ENCODE peak calls at places on chromosomes 13 and 19, in seven cellular contexts. S is neuronal stem cell, J is IMR-90, A is H9, P is mesenchymal stem cell, L is H1, T is trophoblast cell. I is an unnamed sample.
A peak's percentile ranks its signal among the peaks of the same experiment; 100 is the strongest.

GRCh38 chr19:46710687-46711086 is 6.2 kb downstream of the PRKD2 start:
- DNase-seq in S (no peak), J (no peak), A (peak; percentile 94), P (no peak), L (peak; percentile 78), T (no peak), I (peak; percentile 62)

GRCh38 chr13:41061914-41062837 is 867 bp downstream of the WBP4 start:
- DNase-seq in S (no peak), J (peak; percentile 64), A (no peak), P (peak; percentile 92), L (no peak), T (no peak), I (no peak)

GRCh38 chr19:52592301-52592700 is 22.2 kb downstream of the ZNF701 start:
- DNase-seq in S (no peak), J (no peak), A (no peak), P (no peak), L (no peak), T (no peak), I (no peak)

GRCh38 chr19:8342316-8342683 is 762 bp downstream of the KANK3 start:
- DNase-seq in S (no peak), J (no peak), A (peak; percentile 35), P (no peak), L (no peak), T (no peak), I (no peak)

GRCh38 chr13:30679483-30680330 is 55.6 kb upstream of the ALOX5AP start:
- DNase-seq in S (no peak), J (peak; percentile 41), A (peak; percentile 50), P (peak; percentile 48), L (no peak), T (no peak), I (peak; percentile 56)

GRCh38 chr19:30562981-30563380 is 190.8 kb downstream of the ZNF536 start:
- DNase-seq in S (no peak), J (no peak), A (no peak), P (no peak), L (no peak), T (no peak), I (no peak)

GRCh38 chr19:36051637-36052036 is 2.4 kb downstream of the THAP8 start:
- DNase-seq in S (no peak), J (no peak), A (peak; percentile 61), P (no peak), L (peak; percentile 60), T (no peak), I (peak; percentile 47)

GRCh38 chr19:13082192-13083007 is 20.3 kb downstream of the LYL1 start:
- DNase-seq in S (no peak), J (peak; percentile 62), A (peak; percentile 71), P (peak; percentile 82), L (no peak), T (no peak), I (peak; percentile 89)

GRCh38 chr13:49869514-49869913 is 66.6 kb downstream of the SPRYD7 start:
- DNase-seq in S (no peak), J (peak; percentile 36), A (peak; percentile 67), P (peak; percentile 41), L (peak; percentile 55), T (peak; percentile 52), I (peak; percentile 61)

GRCh38 chr19:32407004-32407992 is 1.7 kb downstream of the DPY19L3 start:
- DNase-seq in S (no peak), J (peak; percentile 37), A (no peak), P (peak; percentile 53), L (no peak), T (no peak), I (peak; percentile 10)

GRCh38 chr19:29576761-29577661 is 29.1 kb upstream of the POP4 start:
- DNase-seq in S (no peak), J (peak; percentile 47), A (peak; percentile 20), P (no peak), L (peak; percentile 33), T (no peak), I (no peak)

GRCh38 chr13:59398661-59399060 is 765.1 kb downstream of the DIAPH3 start:
- DNase-seq in S (no peak), J (no peak), A (no peak), P (no peak), L (no peak), T (no peak), I (no peak)
- H3K18ac ChIP-seq in S (no peak overlapping the region), J (no peak overlapping the region), A (no peak overlapping the region), P (no peak overlapping the region), L (no peak overlapping the region), T (no peak overlapping the region), I (no peak overlapping the region)

DNA sequence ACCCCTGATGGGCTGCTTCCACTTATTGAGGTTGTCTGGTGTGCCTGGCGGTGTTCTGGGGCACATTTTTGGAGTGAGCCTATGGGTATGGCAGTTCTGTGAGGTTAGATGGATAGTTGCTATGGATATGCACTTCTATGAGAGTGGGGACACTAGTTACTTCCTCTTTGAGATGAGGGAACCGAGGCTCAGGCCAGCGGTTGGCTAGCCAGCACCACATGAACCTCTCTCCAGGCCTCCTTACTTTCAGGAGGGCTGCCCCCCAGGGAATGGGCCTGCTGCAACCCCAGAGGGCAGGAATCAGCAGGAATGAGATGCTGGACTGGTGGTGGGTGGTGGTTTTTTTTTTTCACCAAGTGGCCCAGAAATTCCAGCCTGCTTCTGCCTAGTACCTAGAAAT is 13.5 kb upstream of the PRR19 start:
- DNase-seq in S (no peak), J (no peak), A (no peak), P (no peak), L (no peak), T (no peak), I (no peak)
- H3K18ac ChIP-seq in S (no peak overlapping the region), J (no peak overlapping the region), A (no peak overlapping the region), P (no peak overlapping the region), L (no peak overlapping the region), T (no peak overlapping the region), I (no peak overlapping the region)

GRCh38 chr19:57118848-57119247 is 937 bp upstream of the USP29 start:
- DNase-seq in S (no peak), J (no peak), A (no peak), P (no peak), L (no peak), T (no peak), I (no peak)

DNA sequence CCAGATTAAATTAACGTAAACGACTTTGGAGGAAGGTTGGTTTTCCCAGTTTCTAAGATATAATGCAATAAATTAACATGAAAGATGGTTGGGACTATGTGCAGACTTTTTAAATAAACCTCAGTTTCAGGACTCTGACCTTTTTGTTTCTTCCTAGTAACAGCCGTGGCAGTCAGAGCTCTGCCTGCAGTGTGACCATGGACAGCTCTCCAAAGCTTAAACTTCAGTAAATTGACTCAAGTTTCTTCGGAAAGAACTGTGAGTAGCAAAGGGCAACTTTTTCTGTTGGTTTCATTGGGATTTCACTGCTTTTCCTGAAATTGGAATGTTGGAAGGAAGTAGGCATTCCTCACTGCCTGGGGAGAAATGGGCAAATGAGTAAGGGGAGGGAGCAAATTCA is 4.1 kb downstream of the USP29 start:
- DNase-seq in S (no peak), J (no peak), A (no peak), P (no peak), L (no peak), T (no peak), I (no peak)
- H3K18ac ChIP-seq in S (no peak overlapping the region), J (no peak overlapping the region), A (no peak overlapping the region), P (no peak overlapping the region), L (no peak overlapping the region), T (no peak overlapping the region), I (no peak overlapping the region)

DNA sequence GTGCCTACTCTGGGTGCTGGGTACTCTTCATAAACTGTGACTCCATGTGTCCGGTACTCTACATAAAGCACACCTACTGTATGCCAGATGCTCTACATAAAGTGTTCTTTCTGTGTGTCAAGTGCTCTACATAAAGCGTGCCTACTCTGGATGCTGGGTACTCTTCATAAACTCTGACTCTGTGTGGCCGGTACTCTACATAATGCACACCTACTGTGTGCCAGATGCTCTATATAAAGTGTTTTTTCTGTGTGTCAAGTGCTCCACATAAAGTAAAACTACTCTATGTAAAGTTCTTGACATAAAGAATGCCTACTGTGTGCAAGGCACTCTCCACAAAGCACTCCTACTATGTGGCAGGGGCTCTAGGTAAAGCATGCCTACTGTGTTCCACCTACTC is 1.8 kb upstream of the CYP4F11 start:
- DNase-seq in S (no peak), J (no peak), A (no peak), P (no peak), L (no peak), T (no peak), I (no peak)
- H3K18ac ChIP-seq in S (no peak overlapping the region), J (no peak overlapping the region), A (no peak overlapping the region), P (no peak overlapping the region), L (no peak overlapping the region), T (no peak overlapping the region), I (no peak overlapping the region)

GRCh38 chr13:66344770-66345367 is 885.3 kb downstream of the PCDH9 start:
- DNase-seq in S (peak; percentile 18), J (no peak), A (no peak), P (no peak), L (no peak), T (no peak), I (no peak)

GRCh38 chr13:66349945-66350344 is 880.2 kb downstream of the PCDH9 start:
- DNase-seq in S (no peak), J (no peak), A (no peak), P (no peak), L (no peak), T (no peak), I (no peak)

GRCh38 chr13:66345988-66346387 is 884.1 kb downstream of the PCDH9 start:
- DNase-seq in S (no peak), J (no peak), A (no peak), P (no peak), L (no peak), T (no peak), I (no peak)

GRCh38 chr13:66347718-66348117 is 882.4 kb downstream of the PCDH9 start:
- DNase-seq in S (no peak), J (peak; percentile 31), A (no peak), P (no peak), L (no peak), T (no peak), I (no peak)

GRCh38 chr13:66348745-66349720 is 881.1 kb downstream of the PCDH9 start:
- DNase-seq in S (no peak), J (no peak), A (no peak), P (peak; percentile 4), L (no peak), T (no peak), I (no peak)
- H3K18ac ChIP-seq in S (no peak overlapping the region), J (no peak overlapping the region), A (no peak overlapping the region), P (no peak overlapping the region), L (no peak overlapping the region), T (no peak overlapping the region), I (no peak overlapping the region)

I was measured in mesendoderm.